ENCODE peak calls at places on chromosomes 1 and 21, in four cellular contexts. C, E, I and L are unnamed samples.

GRCh38 chr1:245380790-245381535 is 226.2 kb downstream of the KIF26B start:
- DNase-seq in C (no peak), E (no peak), I (peak; percentile 27), L (peak; percentile 15)

GRCh38 chr1:172893146-172893841 is 157.4 kb downstream of the TNFSF18 start:
- DNase-seq in C (no peak), E (no peak), I (no peak), L (no peak)

GRCh38 chr1:116131866-116132605 is 20.8 kb downstream of the MAB21L3 start:
- DNase-seq in C (no peak), E (no peak), I (peak; percentile 43), L (no peak)

GRCh38 chr1:204578867-204579664 is 62.9 kb downstream of the MDM4 start:
- DNase-seq in C (peak; percentile 39), E (no peak), I (no peak), L (no peak)

GRCh38 chr1:168084396-168085231 is 52.1 kb downstream of the GPR161 start:
- DNase-seq in C (peak; percentile 85), E (peak; percentile 11), I (peak; percentile 83), L (peak; percentile 85)

GRCh38 chr1:48870596-48870995 is 93.9 kb upstream of the BEND5 start:
- DNase-seq in C (peak; percentile 26), E (no peak), I (no peak), L (peak; percentile 19)

GRCh38 chr21:34887729-34888568 is 161.2 kb downstream of the RUNX1 start:
- DNase-seq in C (peak; percentile 40), E (peak; percentile 63), I (peak; percentile 85), L (peak; percentile 52)

GRCh38 chr1:112399456-112399855 is 3.4 kb downstream of the CTTNBP2NL start:
- DNase-seq in C (no peak), E (no peak), I (no peak), L (no peak)

GRCh38 chr1:51444096-51444495 is 75.0 kb downstream of the EPS15 start:
- DNase-seq in C (no peak), E (no peak), I (no peak), L (no peak)

GRCh38 chr1:214551436-214552173 is at the start of gene PTPN14:
- DNase-seq in C (peak; percentile 94), E (peak; percentile 82), I (no peak), L (peak; percentile 92)

GRCh38 chr1:186536272-186536905 is 75.5 kb upstream of the PDC start:
- DNase-seq in C (no peak), E (no peak), I (no peak), L (no peak)

GRCh38 chr1:232833966-232834535 is 28.8 kb downstream of the MAP10 start:
- DNase-seq in C (no peak), E (no peak), I (no peak), L (no peak)

GRCh38 chr1:238341395-238341794 is 450.7 kb upstream of the ZP4 start:
- DNase-seq in C (no peak), E (no peak), I (no peak), L (no peak)

GRCh38 chr1:155996166-155996565 is 17.8 kb upstream of the ARHGEF2 start:
- DNase-seq in C (no peak), E (no peak), I (no peak), L (no peak)

GRCh38 chr1:9715536-9716226 is 64.2 kb downstream of the PIK3CD start:
- DNase-seq in C (no peak), E (no peak), I (no peak), L (no peak)

GRCh38 chr1:160607051-160608032 is 28.0 kb upstream of the CD84 start:
- DNase-seq in C (peak; percentile 45), E (peak; percentile 63), I (peak; percentile 74), L (peak; percentile 69)

GRCh38 chr1:51729824-51730284 is 113.0 kb downstream of the OSBPL9 start:
- DNase-seq in C (no peak), E (no peak), I (peak; percentile 66), L (peak; percentile 48)

GRCh38 chr1:63969461-63969893 is 195.7 kb downstream of the ROR1 start:
- DNase-seq in C (no peak), E (no peak), I (no peak), L (no peak)

GRCh38 chr1:188479146-188479545 is 1650.4 kb downstream of the PLA2G4A start:
- DNase-seq in C (no peak), E (no peak), I (no peak), L (no peak)

GRCh38 chr1:85406887-85407593 is 57.9 kb downstream of the DDAH1 start:
- DNase-seq in C (no peak), E (peak; percentile 69), I (no peak), L (no peak)

GRCh38 chr1:200260587-200261335 is 149.1 kb downstream of the ZNF281 start:
- DNase-seq in C (no peak), E (peak; percentile 36), I (no peak), L (no peak)

GRCh38 chr21:35072960-35073359 is 23.9 kb upstream of the RUNX1 start:
- DNase-seq in C (no peak), E (no peak), I (no peak), L (no peak)

GRCh38 chr1:2108213-2108876 is 58.1 kb downstream of the PRKCZ start:
- DNase-seq in C (peak; percentile 81), E (peak; percentile 40), I (peak; percentile 85), L (peak; percentile 72)

GRCh38 chr1:153774036-153774435 is 1.2 kb upstream of the SLC27A3 start:
- DNase-seq in C (no peak), E (no peak), I (no peak), L (no peak)

GRCh38 chr1:31712625-31713024 is 8.8 kb upstream of the COL16A1 start:
- DNase-seq in C (no peak), E (no peak), I (no peak), L (no peak)

GRCh38 chr1:69737527-69738176 is 169.9 kb downstream of the LRRC7 start:
- DNase-seq in C (peak; percentile 14), E (peak; percentile 61), I (peak; percentile 23), L (peak; percentile 73)

GRCh38 chr1:167922611-167923074 is 8.7 kb upstream of the ADCY10 start:
- DNase-seq in C (no peak), E (no peak), I (no peak), L (no peak)

GRCh38 chr21:35226302-35226701 is 177.2 kb upstream of the RUNX1 start:
- DNase-seq in C (no peak), E (peak; percentile 24), I (no peak), L (no peak)

GRCh38 chr1:31757204-31757679 is 6.9 kb downstream of the ADGRB2 start:
- DNase-seq in C (no peak), E (no peak), I (no peak), L (no peak)

GRCh38 chr1:151948506-151948905 is 39.2 kb upstream of the THEM4 start:
- DNase-seq in C (no peak), E (no peak), I (no peak), L (no peak)

GRCh38 chr1:980137-980571 is 1.7 kb downstream of the PERM1 start:
- DNase-seq in C (no peak), E (no peak), I (no peak), L (no peak)

GRCh38 chr1:204225841-204226745 is 12.3 kb upstream of the GOLT1A start:
- DNase-seq in C (no peak), E (peak; percentile 32), I (no peak), L (no peak)

GRCh38 chr1:21630571-21631338 is 38.4 kb downstream of the RAP1GAP start:
- DNase-seq in C (no peak), E (no peak), I (no peak), L (no peak)
- TF ChIP-seq ELF4 in C (no peak), E (no peak), I (peak; percentile 39), L (no peak)

DNA sequence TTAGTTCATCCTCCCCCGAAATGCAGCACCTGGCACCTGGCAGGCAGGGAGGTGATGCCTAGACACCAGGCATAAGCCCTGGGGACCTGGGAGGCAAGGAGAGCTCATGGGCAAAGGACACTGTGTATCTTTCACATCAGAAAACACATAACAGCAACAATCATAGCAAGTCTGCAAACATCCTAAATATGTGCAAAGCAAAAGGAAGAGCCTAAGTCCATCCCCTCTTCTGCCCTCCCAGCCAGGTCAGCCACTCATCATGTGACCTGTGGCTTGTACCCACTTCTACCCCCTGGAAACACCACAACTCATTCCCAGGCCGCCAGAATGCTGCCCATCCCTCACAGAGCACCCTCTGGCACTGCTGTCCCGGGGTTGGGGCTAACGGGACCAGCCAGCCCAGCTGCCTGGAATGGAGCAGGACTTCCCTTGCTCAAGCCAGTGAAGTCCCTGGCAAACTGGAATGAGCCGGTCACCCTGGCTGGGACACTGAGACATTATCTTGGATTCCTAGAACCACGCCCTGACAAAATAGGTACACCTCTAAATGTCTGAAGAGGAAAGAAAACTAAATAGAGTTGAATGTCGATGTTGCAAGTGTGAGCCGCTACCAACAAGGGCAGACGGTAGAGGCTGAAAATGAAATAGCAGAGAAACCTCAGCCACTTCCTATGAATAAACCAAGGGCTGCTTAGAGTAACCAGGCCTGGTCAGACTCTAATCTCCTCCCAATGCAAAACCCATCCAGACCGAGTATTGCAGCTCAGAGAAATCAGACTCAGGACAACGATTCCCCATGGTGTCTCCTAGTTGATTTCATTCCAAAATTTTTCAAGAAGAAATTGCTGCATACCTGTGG is 29.4 kb downstream of the TMPRSS2 start:
- DNase-seq in C (peak; percentile 24), E (no peak), I (no peak), L (no peak)
- TF ChIP-seq ELF4 in C (no peak), E (no peak), I (no peak), L (no peak)

DNA sequence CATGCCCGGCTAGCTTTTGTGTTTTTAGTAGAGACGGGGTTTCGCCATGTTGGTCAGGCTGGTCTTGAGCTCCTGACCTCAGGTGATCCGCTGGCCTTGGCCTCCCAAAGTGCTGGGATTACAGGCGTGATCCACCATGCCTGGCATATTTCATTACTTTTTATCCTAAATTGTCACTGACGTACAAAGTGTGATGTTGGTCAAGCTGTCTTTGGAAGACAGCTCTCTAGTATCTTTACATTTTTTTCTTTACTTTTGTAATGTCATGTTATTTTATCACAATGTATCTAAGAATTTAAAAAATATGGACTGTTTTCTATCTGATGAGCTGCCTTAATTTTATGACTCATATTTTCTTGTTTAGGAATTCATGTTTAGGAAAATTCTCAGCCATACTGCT is 72.2 kb downstream of the SPATA17 start:
- DNase-seq in C (no peak), E (no peak), I (no peak), L (no peak)
- TF ChIP-seq ELF4 in C (no peak), E (no peak), I (no peak), L (no peak)

GRCh38 chr1:169309178-169310166 is 58.1 kb downstream of the NME7 start:
- DNase-seq in C (no peak), E (no peak), I (peak; percentile 67), L (no peak)

GRCh38 chr1:169307176-169307575 is 60.4 kb downstream of the NME7 start:
- DNase-seq in C (no peak), E (no peak), I (no peak), L (no peak)

GRCh38 chr1:169305356-169305755 is 62.2 kb downstream of the NME7 start:
- DNase-seq in C (no peak), E (no peak), I (no peak), L (no peak)

GRCh38 chr1:169305948-169306347 is 61.6 kb downstream of the NME7 start:
- DNase-seq in C (no peak), E (no peak), I (no peak), L (no peak)

DNA sequence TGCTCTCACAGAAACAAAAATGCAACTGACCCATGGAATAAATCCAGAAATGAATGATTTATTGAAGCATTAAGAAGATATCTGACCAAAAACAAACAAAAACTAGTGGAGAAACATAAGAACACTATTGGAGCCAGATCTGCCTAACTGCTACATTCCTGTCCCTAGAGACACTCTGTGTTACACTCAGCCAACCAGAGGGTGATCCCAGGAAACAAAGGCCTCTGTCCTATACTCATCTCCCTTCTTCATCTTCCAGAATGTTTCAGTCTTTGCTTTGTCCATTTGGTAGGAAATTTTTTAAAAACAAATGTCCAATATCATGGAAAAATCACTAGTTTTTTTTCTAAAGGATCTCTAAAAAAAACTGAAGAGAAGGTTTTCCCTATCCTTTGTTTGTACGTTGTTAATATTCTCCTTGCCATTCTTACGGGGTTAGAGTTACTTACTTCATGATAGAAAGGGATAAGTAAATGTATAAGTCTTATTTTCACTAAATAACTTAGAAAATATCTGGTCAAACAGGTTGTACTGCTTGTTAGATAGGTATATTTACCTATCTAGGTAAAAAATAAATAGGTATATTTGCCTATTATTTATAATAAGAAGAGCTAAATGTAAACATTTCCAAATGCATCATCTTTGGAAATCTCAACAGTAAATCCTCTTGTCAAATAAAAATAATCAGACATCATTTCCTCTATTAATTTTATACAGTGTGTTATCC is 59.1 kb downstream of the NME7 start:
- DNase-seq in C (no peak), E (no peak), I (no peak), L (no peak)
- TF ChIP-seq ELF4 in C (no peak), E (no peak), I (no peak), L (no peak)